ENCODE peak calls at places on chromosome 3, in six cellular contexts. F, K, L, S, Q and D are unnamed samples.

GRCh38 chr3:72161870-72162617 is 377.1 kb upstream of the PROK2 start:
- DNase-seq in F (peak; percentile 70), K (no peak), L (no peak), S (no peak), Q (no peak), D (peak; percentile 32)

GRCh38 chr3:177337548-177338331 is 140.5 kb upstream of the TBL1XR1 start:
- DNase-seq in F (no peak), K (no peak), L (no peak), S (no peak), Q (peak; percentile 50), D (no peak)

GRCh38 chr3:94776401-94776915 is 713.6 kb downstream of the NSUN3 start:
- DNase-seq in F (no peak), K (no peak), L (no peak), S (no peak), Q (no peak), D (no peak)

GRCh38 chr3:55686720-55687254 is 199.7 kb upstream of the WNT5A start:
- DNase-seq in F (no peak), K (no peak), L (no peak), S (peak; percentile 0), Q (no peak), D (no peak)

GRCh38 chr3:3600665-3601340 is 198.4 kb upstream of the LRRN1 start:
- DNase-seq in F (no peak), K (no peak), L (no peak), S (no peak), Q (no peak), D (no peak)

GRCh38 chr3:183449391-183449790 is 21.0 kb upstream of the MCF2L2 start:
- DNase-seq in F (no peak), K (peak; percentile 56), L (no peak), S (no peak), Q (no peak), D (no peak)

GRCh38 chr3:171142985-171143384 is 116.5 kb upstream of the SLC2A2 start:
- DNase-seq in F (peak; percentile 40), K (no peak), L (no peak), S (peak; percentile 8), Q (no peak), D (no peak)

GRCh38 chr3:191135175-191135574 is 63.9 kb upstream of the OSTN start:
- DNase-seq in F (no peak), K (no peak), L (no peak), S (no peak), Q (no peak), D (no peak)

GRCh38 chr3:124916837-124917409 is 17.6 kb downstream of the MUC13 start:
- DNase-seq in F (no peak), K (peak; percentile 11), L (no peak), S (no peak), Q (no peak), D (no peak)

GRCh38 chr3:177150970-177151627 is 46.2 kb downstream of the TBL1XR1 start:
- DNase-seq in F (peak; percentile 79), K (peak; percentile 32), L (no peak), S (peak; percentile 63), Q (no peak), D (peak; percentile 59)